ENCODE peak calls at places on chromosome 4, in ten cellular contexts. X is BJ; T is pons; B is MCF 10A; H is stimulated activated naive B cell treated with anti-CD40 and anti-IgM and Interleukin-4, amounts not matched to agents 10 μg/mL and 1 μg/mL and 100 μg/mL, for 72 hours; L is stimulated activated CD8-positive, alpha-beta memory T cell treated with anti-CD3 and anti-CD28 coated beads, Interleukin-4, amount 100 ng/mL, for 24 hours; A is sciatic nerve; P is amniotic stem cell; G is RWPE1; N is naive thymus-derived CD4-positive, alpha-beta T cell. V is an unnamed sample.

GRCh38 chr4:142404191-142404611 is 441.9 kb downstream of the INPP4B start:
- DNase-seq in X (no peak), T (peak), B (peak), H (no peak), L (peak), A (no peak), P (peak), G (peak), N (no peak), V (peak)

GRCh38 chr4:22515145-22515887 is 550 bp downstream of the ADGRA3 start:
- DNase-seq in X (no peak), T (no peak), B (peak), H (peak), L (peak), A (peak), P (peak), G (peak), N (peak), V (no peak)

GRCh38 chr4:158302076-158302866 is 92.0 kb downstream of the TMEM144 start:
- DNase-seq in X (peak), T (no peak), B (peak), H (no peak), L (no peak), A (no peak), P (no peak), G (peak), N (no peak), V (no peak)

GRCh38 chr4:95086532-95086931 is 328.8 kb downstream of the BMPR1B start:
- DNase-seq in X (no peak), T (no peak), B (no peak), H (no peak), L (no peak), A (no peak), P (no peak), G (peak), N (no peak), V (no peak)

GRCh38 chr4:172770787-172771186 is 397.8 kb upstream of the GALNT7 start:
- DNase-seq in X (no peak), T (no peak), B (no peak), H (no peak), L (no peak), A (no peak), P (no peak), G (no peak), N (no peak), V (no peak)

GRCh38 chr4:113674733-113675132 is 86.8 kb downstream of the CAMK2D start:
- DNase-seq in X (no peak), T (no peak), B (no peak), H (no peak), L (no peak), A (no peak), P (no peak), G (no peak), N (no peak), V (no peak)

GRCh38 chr4:95728145-95728544 is 111.7 kb upstream of the PDHA2 start:
- DNase-seq in X (no peak), T (no peak), B (peak), H (no peak), L (no peak), A (no peak), P (no peak), G (peak), N (no peak), V (no peak)

GRCh38 chr4:136650541-136651277 is 881.6 kb downstream of the PCDH18 start:
- DNase-seq in X (no peak), T (no peak), B (peak), H (no peak), L (no peak), A (no peak), P (no peak), G (no peak), N (no peak), V (no peak)

GRCh38 chr4:52904421-52904820 is 42.3 kb downstream of the RASL11B start:
- DNase-seq in X (no peak), T (no peak), B (no peak), H (no peak), L (no peak), A (no peak), P (no peak), G (no peak), N (no peak), V (no peak)

GRCh38 chr4:20916106-20916505 is 215.8 kb downstream of the PACRGL start:
- DNase-seq in X (no peak), T (no peak), B (no peak), H (no peak), L (no peak), A (no peak), P (no peak), G (no peak), N (peak), V (peak)

GRCh38 chr4:150323551-150324325 is 245.5 kb downstream of the DCLK2 start:
- DNase-seq in X (no peak), T (no peak), B (no peak), H (no peak), L (no peak), A (no peak), P (no peak), G (no peak), N (no peak), V (no peak)

GRCh38 chr4:71669291-71669690 is 114.6 kb downstream of the GC start:
- DNase-seq in X (no peak), T (no peak), B (no peak), H (no peak), L (no peak), A (no peak), P (no peak), G (no peak), N (no peak), V (no peak)

GRCh38 chr4:131635191-131635590 is 1513.9 kb upstream of the PCDH10 start:
- DNase-seq in X (no peak), T (no peak), B (no peak), H (no peak), L (no peak), A (no peak), P (no peak), G (no peak), N (no peak), V (no peak)

GRCh38 chr4:60794372-60794771 is 405.8 kb upstream of the ADGRL3 start:
- DNase-seq in X (no peak), T (no peak), B (no peak), H (no peak), L (no peak), A (no peak), P (no peak), G (no peak), N (no peak), V (no peak)

GRCh38 chr4:55078987-55079386 is 46.4 kb downstream of the KDR start:
- DNase-seq in X (no peak), T (no peak), B (peak), H (no peak), L (no peak), A (peak), P (no peak), G (no peak), N (no peak), V (no peak)

GRCh38 chr4:69977582-69977981 is 12.1 kb upstream of the CSN2 start:
- DNase-seq in X (no peak), T (no peak), B (no peak), H (no peak), L (no peak), A (no peak), P (no peak), G (no peak), N (no peak), V (no peak)

GRCh38 chr4:182549386-182549785 is 306.2 kb downstream of the TENM3 start:
- DNase-seq in X (no peak), T (no peak), B (no peak), H (no peak), L (no peak), A (no peak), P (no peak), G (no peak), N (no peak), V (no peak)

GRCh38 chr4:81675785-81676427 is 204.2 kb upstream of the RASGEF1B start:
- DNase-seq in X (no peak), T (no peak), B (no peak), H (no peak), L (no peak), A (no peak), P (no peak), G (no peak), N (no peak), V (no peak)

GRCh38 chr4:88467392-88467791 is 10.5 kb downstream of the HERC5 start:
- DNase-seq in X (no peak), T (no peak), B (no peak), H (no peak), L (no peak), A (no peak), P (no peak), G (no peak), N (no peak), V (no peak)

GRCh38 chr4:1116837-1117236 is 3.5 kb upstream of the RNF212 start:
- DNase-seq in X (no peak), T (peak), B (no peak), H (no peak), L (no peak), A (no peak), P (no peak), G (no peak), N (no peak), V (no peak)

GRCh38 chr4:140065393-140065792 is 88.6 kb downstream of the MAML3 start:
- DNase-seq in X (no peak), T (no peak), B (no peak), H (no peak), L (no peak), A (no peak), P (no peak), G (no peak), N (no peak), V (no peak)

V was measured in CD4-positive, CD25-positive, alpha-beta regulatory T cell.